ENCODE peak calls at places on chromosomes 6 and 20, in ten cellular contexts. One of them, this sample, is unnamed.

GRCh38 chr6:158752613-158753012 is 66.6 kb downstream of the EZR start:
- DNase-seq in neural progenitor cell: peak; percentile 19
- DNase-seq in astrocyte: no peak
- DNase-seq in AG09309: no peak
- DNase-seq in GM13976: no peak
- DNase-seq in Calu3: peak; percentile 70
- DNase-seq in HFFc6: no peak
- DNase-seq in choroid plexus epithelial cell: no peak
- DNase-seq in sigmoid colon: peak; percentile 78
- DNase-seq in AG09319: no peak
- DNase-seq in this sample: no peak

GRCh38 chr20:14984768-14985622 is 647.6 kb upstream of the FLRT3 start:
- DNase-seq in neural progenitor cell: no peak
- DNase-seq in astrocyte: peak; percentile 39
- DNase-seq in AG09309: no peak
- DNase-seq in GM13976: no peak
- DNase-seq in Calu3: no peak
- DNase-seq in HFFc6: no peak
- DNase-seq in choroid plexus epithelial cell: peak; percentile 28
- DNase-seq in sigmoid colon: no peak
- DNase-seq in AG09319: no peak
- DNase-seq in this sample: no peak

GRCh38 chr20:8335796-8336195 is 203.7 kb downstream of the PLCB1 start:
- DNase-seq in neural progenitor cell: no peak
- DNase-seq in astrocyte: no peak
- DNase-seq in AG09309: no peak
- DNase-seq in GM13976: no peak
- DNase-seq in Calu3: no peak
- DNase-seq in HFFc6: no peak
- DNase-seq in choroid plexus epithelial cell: no peak
- DNase-seq in sigmoid colon: no peak
- DNase-seq in AG09319: no peak
- DNase-seq in this sample: no peak

GRCh38 chr6:150686566-150686965 is 86.9 kb downstream of the PLEKHG1 start:
- DNase-seq in neural progenitor cell: no peak
- DNase-seq in astrocyte: no peak
- DNase-seq in AG09309: no peak
- DNase-seq in GM13976: no peak
- DNase-seq in Calu3: no peak
- DNase-seq in HFFc6: no peak
- DNase-seq in choroid plexus epithelial cell: no peak
- DNase-seq in sigmoid colon: no peak
- DNase-seq in AG09319: no peak
- DNase-seq in this sample: no peak

GRCh38 chr6:37369321-37370196 is 15.8 kb downstream of the RNF8 start:
- DNase-seq in neural progenitor cell: no peak
- DNase-seq in astrocyte: peak; percentile 38
- DNase-seq in AG09309: no peak
- DNase-seq in GM13976: no peak
- DNase-seq in Calu3: no peak
- DNase-seq in HFFc6: no peak
- DNase-seq in choroid plexus epithelial cell: peak; percentile 34
- DNase-seq in sigmoid colon: no peak
- DNase-seq in AG09319: no peak
- DNase-seq in this sample: no peak

GRCh38 chr6:14616611-14617010 is 499.0 kb downstream of the CD83 start:
- DNase-seq in neural progenitor cell: no peak
- DNase-seq in astrocyte: peak; percentile 17
- DNase-seq in AG09309: no peak
- DNase-seq in GM13976: no peak
- DNase-seq in Calu3: no peak
- DNase-seq in HFFc6: no peak
- DNase-seq in choroid plexus epithelial cell: no peak
- DNase-seq in sigmoid colon: no peak
- DNase-seq in AG09319: no peak
- DNase-seq in this sample: no peak

GRCh38 chr20:57667924-57668782 is 41.7 kb downstream of the PMEPA1 start:
- DNase-seq in neural progenitor cell: no peak
- DNase-seq in astrocyte: no peak
- DNase-seq in AG09309: no peak
- DNase-seq in GM13976: no peak
- DNase-seq in Calu3: no peak
- DNase-seq in HFFc6: no peak
- DNase-seq in choroid plexus epithelial cell: no peak
- DNase-seq in sigmoid colon: no peak
- DNase-seq in AG09319: no peak
- DNase-seq in this sample: no peak

GRCh38 chr20:56420940-56421688 is 9.1 kb downstream of the CASS4 start:
- DNase-seq in neural progenitor cell: no peak
- DNase-seq in astrocyte: no peak
- DNase-seq in AG09309: no peak
- DNase-seq in GM13976: no peak
- DNase-seq in Calu3: no peak
- DNase-seq in HFFc6: no peak
- DNase-seq in choroid plexus epithelial cell: no peak
- DNase-seq in sigmoid colon: no peak
- DNase-seq in AG09319: no peak
- DNase-seq in this sample: no peak

GRCh38 chr6:28587746-28588075 is 62.0 kb downstream of the GPX5 start:
- DNase-seq in neural progenitor cell: peak; percentile 37
- DNase-seq in astrocyte: peak; percentile 33
- DNase-seq in AG09309: no peak
- DNase-seq in GM13976: no peak
- DNase-seq in Calu3: no peak
- DNase-seq in HFFc6: peak; percentile 29
- DNase-seq in choroid plexus epithelial cell: peak; percentile 30
- DNase-seq in sigmoid colon: no peak
- DNase-seq in AG09319: no peak
- DNase-seq in this sample: no peak

GRCh38 chr6:16136536-16137450 is 7.9 kb downstream of the MYLIP start:
- DNase-seq in neural progenitor cell: no peak
- DNase-seq in astrocyte: peak; percentile 94
- DNase-seq in AG09309: peak; percentile 80
- DNase-seq in GM13976: no peak
- DNase-seq in Calu3: peak; percentile 9
- DNase-seq in HFFc6: peak; percentile 83
- DNase-seq in choroid plexus epithelial cell: peak; percentile 90
- DNase-seq in sigmoid colon: no peak
- DNase-seq in AG09319: peak; percentile 80
- DNase-seq in this sample: no peak

GRCh38 chr20:6711950-6712634 is 55.4 kb upstream of the BMP2 start:
- DNase-seq in neural progenitor cell: no peak
- DNase-seq in astrocyte: no peak
- DNase-seq in AG09309: no peak
- DNase-seq in GM13976: no peak
- DNase-seq in Calu3: peak; percentile 27
- DNase-seq in HFFc6: no peak
- DNase-seq in choroid plexus epithelial cell: no peak
- DNase-seq in sigmoid colon: peak; percentile 67
- DNase-seq in AG09319: no peak
- DNase-seq in this sample: no peak

GRCh38 chr20:63964412-63964811 is 5.3 kb downstream of the ZNF512B start:
- DNase-seq in neural progenitor cell: no peak
- DNase-seq in astrocyte: no peak
- DNase-seq in AG09309: no peak
- DNase-seq in GM13976: no peak
- DNase-seq in Calu3: no peak
- DNase-seq in HFFc6: no peak
- DNase-seq in choroid plexus epithelial cell: no peak
- DNase-seq in sigmoid colon: peak; percentile 62
- DNase-seq in AG09319: no peak
- DNase-seq in this sample: no peak

GRCh38 chr6:156889469-156889868 is 112.3 kb downstream of the ARID1B start:
- DNase-seq in neural progenitor cell: no peak
- DNase-seq in astrocyte: no peak
- DNase-seq in AG09309: no peak
- DNase-seq in GM13976: no peak
- DNase-seq in Calu3: no peak
- DNase-seq in HFFc6: no peak
- DNase-seq in choroid plexus epithelial cell: no peak
- DNase-seq in sigmoid colon: no peak
- DNase-seq in AG09319: no peak
- DNase-seq in this sample: no peak

GRCh38 chr6:4008324-4009047 is 70.5 kb downstream of the FAM217A start:
- DNase-seq in neural progenitor cell: no peak
- DNase-seq in astrocyte: peak; percentile 78
- DNase-seq in AG09309: peak; percentile 87
- DNase-seq in GM13976: peak; percentile 49
- DNase-seq in Calu3: peak; percentile 16
- DNase-seq in HFFc6: peak; percentile 89
- DNase-seq in choroid plexus epithelial cell: peak; percentile 95
- DNase-seq in sigmoid colon: no peak
- DNase-seq in AG09319: peak; percentile 76
- DNase-seq in this sample: no peak

GRCh38 chr6:218153-219018 is 73.9 kb upstream of the DUSP22 start:
- DNase-seq in neural progenitor cell: no peak
- DNase-seq in astrocyte: no peak
- DNase-seq in AG09309: no peak
- DNase-seq in GM13976: peak; percentile 85
- DNase-seq in Calu3: no peak
- DNase-seq in HFFc6: no peak
- DNase-seq in choroid plexus epithelial cell: no peak
- DNase-seq in sigmoid colon: no peak
- DNase-seq in AG09319: no peak
- DNase-seq in this sample: no peak

GRCh38 chr6:52371656-52372151 is 9.8 kb downstream of the PAQR8 start:
- DNase-seq in neural progenitor cell: no peak
- DNase-seq in astrocyte: peak; percentile 28
- DNase-seq in AG09309: no peak
- DNase-seq in GM13976: no peak
- DNase-seq in Calu3: no peak
- DNase-seq in HFFc6: no peak
- DNase-seq in choroid plexus epithelial cell: peak; percentile 20
- DNase-seq in sigmoid colon: no peak
- DNase-seq in AG09319: peak; percentile 23
- DNase-seq in this sample: no peak

DNA sequence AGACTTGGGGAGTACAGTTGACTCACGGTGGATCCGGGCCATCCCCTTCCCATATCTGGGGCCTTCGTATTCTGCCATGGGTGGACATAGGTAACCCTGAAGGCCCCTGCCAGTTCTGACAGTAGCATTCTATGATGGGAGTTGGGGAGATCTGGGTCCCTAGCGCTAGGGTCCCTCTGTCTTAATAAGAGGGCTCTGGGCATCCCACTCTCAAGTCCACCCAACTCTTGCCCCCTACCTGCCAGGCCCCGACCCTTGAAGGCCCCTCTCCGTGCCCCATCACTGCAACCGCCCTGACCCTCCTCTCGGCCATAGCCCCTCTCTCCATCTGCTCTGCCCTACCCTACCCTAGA is 6.5 kb upstream of the CAPN11 start:
- DNase-seq in neural progenitor cell: no peak
- DNase-seq in astrocyte: no peak
- DNase-seq in AG09309: no peak
- DNase-seq in GM13976: no peak
- DNase-seq in Calu3: no peak
- DNase-seq in HFFc6: no peak
- DNase-seq in choroid plexus epithelial cell: no peak
- DNase-seq in sigmoid colon: no peak
- DNase-seq in AG09319: no peak
- DNase-seq in this sample: no peak
- TF ChIP-seq CTCF in neural progenitor cell: no peak
- TF ChIP-seq CTCF in astrocyte: no peak
- TF ChIP-seq CTCF in AG09309: no peak
- TF ChIP-seq CTCF in GM13976: no peak
- TF ChIP-seq CTCF in Calu3: no peak
- TF ChIP-seq CTCF in HFFc6: no peak
- TF ChIP-seq CTCF in choroid plexus epithelial cell: no peak
- TF ChIP-seq CTCF in sigmoid colon: no peak
- TF ChIP-seq CTCF in AG09319: no peak
- TF ChIP-seq CTCF in this sample: no peak

GRCh38 chr20:46772901-46773300 is 63.5 kb downstream of the SLC2A10 start:
- DNase-seq in neural progenitor cell: peak; percentile 34
- DNase-seq in astrocyte: no peak
- DNase-seq in AG09309: no peak
- DNase-seq in GM13976: no peak
- DNase-seq in Calu3: no peak
- DNase-seq in HFFc6: no peak
- DNase-seq in choroid plexus epithelial cell: no peak
- DNase-seq in sigmoid colon: no peak
- DNase-seq in AG09319: no peak
- DNase-seq in this sample: no peak
- TF ChIP-seq CTCF in neural progenitor cell: peak; percentile 40
- TF ChIP-seq CTCF in astrocyte: no peak
- TF ChIP-seq CTCF in AG09309: no peak
- TF ChIP-seq CTCF in GM13976: no peak
- TF ChIP-seq CTCF in Calu3: no peak
- TF ChIP-seq CTCF in HFFc6: no peak
- TF ChIP-seq CTCF in choroid plexus epithelial cell: peak; percentile 34
- TF ChIP-seq CTCF in sigmoid colon: no peak
- TF ChIP-seq CTCF in AG09319: no peak
- TF ChIP-seq CTCF in this sample: no peak

DNA sequence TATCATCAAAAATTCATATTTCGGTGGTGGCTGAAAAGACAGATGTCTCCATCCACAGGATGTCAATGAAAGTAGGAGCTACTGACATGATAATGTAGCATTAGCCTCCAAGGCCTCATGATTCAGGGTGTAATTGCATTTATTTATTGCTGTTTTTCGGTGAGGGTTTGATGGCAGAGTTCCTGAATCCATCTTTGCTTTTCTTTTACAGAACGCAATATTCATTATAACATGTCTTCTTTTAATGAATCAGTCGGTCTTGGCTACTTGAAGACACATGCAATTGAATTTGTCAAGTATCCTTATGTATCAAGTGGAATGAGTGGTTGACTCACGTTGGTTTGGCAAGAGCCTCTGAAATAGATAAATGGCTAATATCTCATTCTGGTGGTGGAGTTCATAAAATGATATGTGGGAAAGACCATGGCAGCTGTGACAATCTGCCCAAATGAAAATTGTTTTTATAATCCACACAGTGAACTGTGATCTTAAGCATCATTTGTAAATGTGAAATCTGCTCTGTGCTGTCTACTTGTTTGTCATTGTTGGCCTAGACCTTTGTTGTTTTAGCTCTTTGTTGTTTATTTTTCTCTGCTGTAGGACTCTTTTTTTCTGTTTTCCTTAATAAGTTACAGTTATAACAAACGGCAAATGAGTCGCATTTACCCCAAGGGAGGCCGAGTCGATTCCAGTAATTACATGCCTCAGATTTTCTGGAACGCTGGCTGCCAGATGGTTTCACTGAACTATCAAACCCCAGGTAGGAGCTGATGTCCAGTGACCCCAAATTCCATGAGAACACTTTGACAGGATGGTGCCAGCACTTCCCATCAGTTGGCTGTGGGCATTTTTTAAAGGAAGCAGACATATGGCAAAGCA is 105.7 kb upstream of the LAMP5 start:
- DNase-seq in neural progenitor cell: no peak
- DNase-seq in astrocyte: peak; percentile 94
- DNase-seq in AG09309: peak; percentile 38
- DNase-seq in GM13976: no peak
- DNase-seq in Calu3: no peak
- DNase-seq in HFFc6: peak; percentile 55
- DNase-seq in choroid plexus epithelial cell: peak; percentile 67
- DNase-seq in sigmoid colon: no peak
- DNase-seq in AG09319: no peak
- DNase-seq in this sample: no peak
- TF ChIP-seq CTCF in neural progenitor cell: no peak
- TF ChIP-seq CTCF in astrocyte: no peak
- TF ChIP-seq CTCF in AG09309: no peak
- TF ChIP-seq CTCF in GM13976: no peak
- TF ChIP-seq CTCF in Calu3: no peak
- TF ChIP-seq CTCF in HFFc6: peak; percentile 63
- TF ChIP-seq CTCF in choroid plexus epithelial cell: no peak
- TF ChIP-seq CTCF in sigmoid colon: no peak
- TF ChIP-seq CTCF in AG09319: no peak
- TF ChIP-seq CTCF in this sample: peak; percentile 8

GRCh38 chr20:35617397-35618031 is 1.9 kb downstream of the SPAG4 start:
- DNase-seq in neural progenitor cell: peak; percentile 79
- DNase-seq in astrocyte: peak; percentile 28
- DNase-seq in AG09309: peak; percentile 13
- DNase-seq in GM13976: peak; percentile 68
- DNase-seq in Calu3: peak; percentile 83
- DNase-seq in HFFc6: peak; percentile 39
- DNase-seq in choroid plexus epithelial cell: peak; percentile 73
- DNase-seq in sigmoid colon: peak; percentile 84
- DNase-seq in AG09319: no peak
- DNase-seq in this sample: peak; percentile 81
- TF ChIP-seq CTCF in neural progenitor cell: peak; percentile 54
- TF ChIP-seq CTCF in astrocyte: peak; percentile 6
- TF ChIP-seq CTCF in AG09309: peak; percentile 29
- TF ChIP-seq CTCF in GM13976: peak; percentile 16
- TF ChIP-seq CTCF in Calu3: peak; percentile 74
- TF ChIP-seq CTCF in HFFc6: peak; percentile 62
- TF ChIP-seq CTCF in choroid plexus epithelial cell: peak; percentile 50
- TF ChIP-seq CTCF in sigmoid colon: no peak
- TF ChIP-seq CTCF in AG09319: peak; percentile 20
- TF ChIP-seq CTCF in this sample: peak; percentile 30

This sample was measured in coronary artery.